ENCODE peak calls at places on chromosomes 1 and 21, in five cellular contexts. One of them, this sample, is unnamed.

GRCh38 chr21:16418211-16418610 is 688.4 kb downstream of the USP25 start:
- DNase-seq in CD8-positive, alpha-beta T cell: no peak
- DNase-seq in CD4-positive, alpha-beta memory T cell: no peak
- DNase-seq in CD8-positive, alpha-beta memory T cell: no peak
- DNase-seq in brain microvascular endothelial cell: no peak
- DNase-seq in this sample: no peak

GRCh38 chr1:187787696-187788095 is 958.9 kb downstream of the PLA2G4A start:
- DNase-seq in brain microvascular endothelial cell: no peak
- DNase-seq in CD8-positive, alpha-beta T cell: no peak
- DNase-seq in CD4-positive, alpha-beta memory T cell: no peak
- DNase-seq in CD8-positive, alpha-beta memory T cell: no peak
- DNase-seq in this sample: no peak

GRCh38 chr1:4767308-4767707 is 112.9 kb downstream of the AJAP1 start:
- DNase-seq in CD8-positive, alpha-beta memory T cell: no peak
- DNase-seq in CD4-positive, alpha-beta memory T cell: no peak
- DNase-seq in CD8-positive, alpha-beta T cell: no peak
- DNase-seq in brain microvascular endothelial cell: no peak
- DNase-seq in this sample: no peak

GRCh38 chr1:165443539-165444289 is 1.2 kb downstream of the RXRG start:
- DNase-seq in CD8-positive, alpha-beta T cell: no peak
- DNase-seq in brain microvascular endothelial cell: no peak
- DNase-seq in CD4-positive, alpha-beta memory T cell: no peak
- DNase-seq in CD8-positive, alpha-beta memory T cell: no peak
- DNase-seq in this sample: no peak

GRCh38 chr1:181144238-181144637 is 55.7 kb downstream of the IER5 start:
- DNase-seq in CD8-positive, alpha-beta memory T cell: no peak
- DNase-seq in brain microvascular endothelial cell: no peak
- DNase-seq in CD4-positive, alpha-beta memory T cell: no peak
- DNase-seq in CD8-positive, alpha-beta T cell: no peak
- DNase-seq in this sample: no peak

GRCh38 chr1:32250893-32251716 is at the start of gene LCK:
- DNase-seq in CD4-positive, alpha-beta memory T cell: peak
- DNase-seq in CD8-positive, alpha-beta memory T cell: peak
- DNase-seq in brain microvascular endothelial cell: no peak
- DNase-seq in CD8-positive, alpha-beta T cell: peak
- DNase-seq in this sample: peak

GRCh38 chr1:184392779-184393522 is 6.1 kb downstream of the C1orf21 start:
- DNase-seq in brain microvascular endothelial cell: no peak
- DNase-seq in CD4-positive, alpha-beta memory T cell: no peak
- DNase-seq in CD8-positive, alpha-beta T cell: no peak
- DNase-seq in CD8-positive, alpha-beta memory T cell: no peak
- DNase-seq in this sample: no peak

GRCh38 chr1:87733421-87733820 is 404.7 kb downstream of the LMO4 start:
- DNase-seq in brain microvascular endothelial cell: no peak
- DNase-seq in CD8-positive, alpha-beta memory T cell: no peak
- DNase-seq in CD4-positive, alpha-beta memory T cell: no peak
- DNase-seq in CD8-positive, alpha-beta T cell: no peak
- DNase-seq in this sample: no peak

GRCh38 chr1:234866007-234866866 is 256.3 kb upstream of the IRF2BP2 start:
- DNase-seq in CD8-positive, alpha-beta memory T cell: no peak
- DNase-seq in CD4-positive, alpha-beta memory T cell: no peak
- DNase-seq in CD8-positive, alpha-beta T cell: no peak
- DNase-seq in brain microvascular endothelial cell: peak
- DNase-seq in this sample: no peak

GRCh38 chr1:167175901-167176300 is 44.8 kb upstream of the POU2F1 start:
- DNase-seq in CD8-positive, alpha-beta memory T cell: no peak
- DNase-seq in CD4-positive, alpha-beta memory T cell: no peak
- DNase-seq in CD8-positive, alpha-beta T cell: no peak
- DNase-seq in brain microvascular endothelial cell: peak
- DNase-seq in this sample: no peak

GRCh38 chr1:215891266-215891665 is 324.2 kb downstream of the KCTD3 start:
- DNase-seq in brain microvascular endothelial cell: no peak
- DNase-seq in CD8-positive, alpha-beta T cell: no peak
- DNase-seq in CD8-positive, alpha-beta memory T cell: no peak
- DNase-seq in CD4-positive, alpha-beta memory T cell: no peak
- DNase-seq in this sample: no peak

GRCh38 chr21:40902993-40903392 is 56.0 kb upstream of the DSCAM start:
- DNase-seq in CD8-positive, alpha-beta T cell: no peak
- DNase-seq in CD8-positive, alpha-beta memory T cell: no peak
- DNase-seq in brain microvascular endothelial cell: no peak
- DNase-seq in CD4-positive, alpha-beta memory T cell: no peak
- DNase-seq in this sample: no peak

GRCh38 chr1:160795951-160796383 is at the start of gene LY9:
- DNase-seq in CD8-positive, alpha-beta T cell: peak
- DNase-seq in CD8-positive, alpha-beta memory T cell: peak
- DNase-seq in brain microvascular endothelial cell: no peak
- DNase-seq in CD4-positive, alpha-beta memory T cell: peak
- DNase-seq in this sample: peak

GRCh38 chr1:89973481-89974127 is 21.3 kb upstream of the ZNF326 start:
- DNase-seq in CD8-positive, alpha-beta memory T cell: no peak
- DNase-seq in CD4-positive, alpha-beta memory T cell: no peak
- DNase-seq in brain microvascular endothelial cell: no peak
- DNase-seq in CD8-positive, alpha-beta T cell: no peak
- DNase-seq in this sample: no peak

GRCh38 chr1:54813479-54814147 is 12.5 kb upstream of the TTC22 start:
- DNase-seq in CD8-positive, alpha-beta T cell: no peak
- DNase-seq in CD4-positive, alpha-beta memory T cell: no peak
- DNase-seq in brain microvascular endothelial cell: no peak
- DNase-seq in CD8-positive, alpha-beta memory T cell: no peak
- DNase-seq in this sample: no peak

GRCh38 chr1:39490596-39491145 is 765 bp upstream of the BMP8A start:
- DNase-seq in brain microvascular endothelial cell: no peak
- DNase-seq in CD8-positive, alpha-beta memory T cell: peak
- DNase-seq in CD4-positive, alpha-beta memory T cell: peak
- DNase-seq in CD8-positive, alpha-beta T cell: peak
- DNase-seq in this sample: no peak
- H3K27ac ChIP-seq in brain microvascular endothelial cell: no peak
- H3K27ac ChIP-seq in CD8-positive, alpha-beta memory T cell: no peak
- H3K27ac ChIP-seq in CD4-positive, alpha-beta memory T cell: no peak
- H3K27ac ChIP-seq in CD8-positive, alpha-beta T cell: no peak
- H3K27ac ChIP-seq in this sample: no peak

GRCh38 chr21:31875424-31876097 is 2.7 kb downstream of the HUNK start:
- DNase-seq in CD4-positive, alpha-beta memory T cell: no peak
- DNase-seq in CD8-positive, alpha-beta memory T cell: no peak
- DNase-seq in CD8-positive, alpha-beta T cell: no peak
- DNase-seq in brain microvascular endothelial cell: no peak
- DNase-seq in this sample: no peak
- H3K4me3 ChIP-seq in CD4-positive, alpha-beta memory T cell: no peak
- H3K4me3 ChIP-seq in CD8-positive, alpha-beta memory T cell: no peak
- H3K4me3 ChIP-seq in CD8-positive, alpha-beta T cell: no peak
- H3K4me3 ChIP-seq in brain microvascular endothelial cell: no peak
- H3K4me3 ChIP-seq in this sample: no peak

GRCh38 chr1:1615256-1616044 is at the start of gene MIB2:
- DNase-seq in CD8-positive, alpha-beta memory T cell: peak
- DNase-seq in CD4-positive, alpha-beta memory T cell: peak
- DNase-seq in brain microvascular endothelial cell: peak
- DNase-seq in CD8-positive, alpha-beta T cell: peak
- DNase-seq in this sample: peak

GRCh38 chr1:1617516-1617915 is 2.2 kb downstream of the MIB2 start:
- DNase-seq in CD8-positive, alpha-beta T cell: peak
- DNase-seq in CD4-positive, alpha-beta memory T cell: no peak
- DNase-seq in CD8-positive, alpha-beta memory T cell: no peak
- DNase-seq in brain microvascular endothelial cell: no peak
- DNase-seq in this sample: no peak

GRCh38 chr1:1616838-1617237 is 1.5 kb downstream of the MIB2 start:
- DNase-seq in CD4-positive, alpha-beta memory T cell: no peak
- DNase-seq in CD8-positive, alpha-beta T cell: no peak
- DNase-seq in brain microvascular endothelial cell: no peak
- DNase-seq in CD8-positive, alpha-beta memory T cell: no peak
- DNase-seq in this sample: no peak

GRCh38 chr1:1614954-1615255 is 395 bp upstream of the MIB2 start:
- DNase-seq in CD4-positive, alpha-beta memory T cell: no peak
- DNase-seq in CD8-positive, alpha-beta memory T cell: no peak
- DNase-seq in CD8-positive, alpha-beta T cell: no peak
- DNase-seq in brain microvascular endothelial cell: no peak
- DNase-seq in this sample: no peak

DNA sequence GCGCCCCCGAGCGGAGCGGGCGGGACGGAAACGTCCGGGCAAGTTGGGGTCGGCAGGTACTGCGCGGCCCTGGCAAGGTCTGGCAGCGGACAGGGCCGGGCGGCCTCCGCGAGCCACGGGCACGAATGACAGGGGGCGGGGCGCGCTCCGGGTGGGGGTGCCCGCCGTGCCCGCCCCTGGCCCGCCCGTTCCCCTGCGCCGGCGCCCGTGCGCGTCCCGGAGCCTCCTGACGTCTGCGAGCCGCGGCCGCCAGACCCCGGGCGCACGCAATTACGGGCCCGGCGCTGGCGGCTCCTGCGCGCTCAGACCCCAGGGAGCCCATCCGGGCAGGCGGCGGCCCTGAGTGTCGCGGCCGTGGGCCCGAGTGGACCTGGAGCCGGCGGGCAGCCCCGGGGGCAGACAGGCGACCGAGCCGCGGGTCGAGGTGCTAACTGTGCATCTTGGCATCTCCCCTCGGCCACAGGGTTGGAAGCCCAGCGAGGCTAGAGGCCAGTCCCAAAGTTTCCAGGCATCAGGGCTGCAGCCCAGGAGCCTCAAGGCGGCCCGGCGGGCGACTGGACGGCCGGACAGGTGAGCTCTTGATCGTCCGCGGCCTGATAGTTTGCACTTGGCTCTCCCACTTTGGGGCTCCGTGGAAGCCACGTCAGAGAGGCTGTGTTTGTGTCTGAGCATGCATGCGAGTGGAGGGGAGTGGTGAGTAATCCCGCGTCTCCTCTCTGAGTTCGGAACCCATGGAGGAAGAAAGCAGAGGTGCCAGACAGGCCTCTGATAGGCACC is 933 bp downstream of the MIB2 start:
- DNase-seq in brain microvascular endothelial cell: no peak
- DNase-seq in CD4-positive, alpha-beta memory T cell: peak
- DNase-seq in CD8-positive, alpha-beta T cell: peak
- DNase-seq in CD8-positive, alpha-beta memory T cell: no peak
- DNase-seq in this sample: peak
- H3K27ac ChIP-seq in brain microvascular endothelial cell: peak
- H3K27ac ChIP-seq in CD4-positive, alpha-beta memory T cell: peak
- H3K27ac ChIP-seq in CD8-positive, alpha-beta T cell: peak
- H3K27ac ChIP-seq in CD8-positive, alpha-beta memory T cell: peak
- H3K27ac ChIP-seq in this sample: peak

DNA sequence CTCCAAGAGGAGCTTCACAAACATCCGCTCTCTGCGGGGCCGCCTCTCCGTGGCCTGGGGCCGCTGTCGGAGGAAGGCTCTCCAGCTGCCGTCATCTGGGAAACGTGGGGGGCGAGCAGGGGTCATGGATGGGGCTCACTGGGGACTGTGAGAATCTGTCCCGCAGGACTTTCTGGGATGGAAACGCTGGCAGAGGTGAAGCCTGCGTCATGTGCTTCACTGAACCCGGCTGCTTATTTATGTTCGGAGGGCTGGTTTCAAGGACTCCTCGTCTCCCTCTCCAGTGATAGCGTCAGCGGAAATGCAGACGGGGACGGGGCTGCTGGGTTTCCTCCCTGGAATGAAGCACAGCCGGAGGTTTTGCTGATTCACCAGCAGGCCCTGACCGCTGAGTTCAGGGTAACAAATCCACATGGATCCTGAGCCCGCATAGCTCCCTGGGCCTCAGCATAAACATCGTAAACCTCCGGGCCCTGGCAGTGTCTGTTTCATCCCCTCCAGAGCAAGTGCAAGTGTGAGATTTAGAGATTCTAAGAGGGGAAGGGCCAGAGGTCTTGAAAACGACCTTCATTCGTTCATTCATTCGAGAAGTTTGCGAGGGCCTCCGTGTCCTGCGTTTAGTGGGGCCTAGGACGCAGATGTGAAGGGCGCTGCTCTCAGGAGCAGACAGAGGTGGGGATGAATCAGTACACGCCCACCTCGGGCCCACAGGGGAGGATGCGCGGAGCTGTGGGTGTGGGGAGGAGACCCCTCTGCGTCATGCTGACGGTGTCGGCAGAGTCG is 7.0 kb upstream of the POFUT2 start:
- DNase-seq in CD8-positive, alpha-beta memory T cell: no peak
- DNase-seq in brain microvascular endothelial cell: peak
- DNase-seq in CD4-positive, alpha-beta memory T cell: no peak
- DNase-seq in CD8-positive, alpha-beta T cell: no peak
- DNase-seq in this sample: no peak
- H3K4me3 ChIP-seq in CD8-positive, alpha-beta memory T cell: no peak
- H3K4me3 ChIP-seq in brain microvascular endothelial cell: peak
- H3K4me3 ChIP-seq in CD4-positive, alpha-beta memory T cell: no peak
- H3K4me3 ChIP-seq in CD8-positive, alpha-beta T cell: no peak
- H3K4me3 ChIP-seq in this sample: no peak

GRCh38 chr1:48472747-48473146 is 743 bp upstream of the SPATA6 start:
- DNase-seq in brain microvascular endothelial cell: no peak
- DNase-seq in CD4-positive, alpha-beta memory T cell: no peak
- DNase-seq in CD8-positive, alpha-beta memory T cell: no peak
- DNase-seq in CD8-positive, alpha-beta T cell: no peak
- DNase-seq in this sample: no peak
- H3K27ac ChIP-seq in brain microvascular endothelial cell: peak
- H3K27ac ChIP-seq in CD4-positive, alpha-beta memory T cell: peak
- H3K27ac ChIP-seq in CD8-positive, alpha-beta memory T cell: no peak
- H3K27ac ChIP-seq in CD8-positive, alpha-beta T cell: no peak
- H3K27ac ChIP-seq in this sample: peak

GRCh38 chr1:21779613-21780521 is 3.1 kb downstream of the USP48 start:
- DNase-seq in brain microvascular endothelial cell: no peak
- DNase-seq in CD8-positive, alpha-beta memory T cell: no peak
- DNase-seq in CD8-positive, alpha-beta T cell: no peak
- DNase-seq in CD4-positive, alpha-beta memory T cell: no peak
- DNase-seq in this sample: no peak
- H3K4me3 ChIP-seq in brain microvascular endothelial cell: no peak
- H3K4me3 ChIP-seq in CD8-positive, alpha-beta memory T cell: no peak
- H3K4me3 ChIP-seq in CD8-positive, alpha-beta T cell: no peak
- H3K4me3 ChIP-seq in CD4-positive, alpha-beta memory T cell: no peak
- H3K4me3 ChIP-seq in this sample: peak

DNA sequence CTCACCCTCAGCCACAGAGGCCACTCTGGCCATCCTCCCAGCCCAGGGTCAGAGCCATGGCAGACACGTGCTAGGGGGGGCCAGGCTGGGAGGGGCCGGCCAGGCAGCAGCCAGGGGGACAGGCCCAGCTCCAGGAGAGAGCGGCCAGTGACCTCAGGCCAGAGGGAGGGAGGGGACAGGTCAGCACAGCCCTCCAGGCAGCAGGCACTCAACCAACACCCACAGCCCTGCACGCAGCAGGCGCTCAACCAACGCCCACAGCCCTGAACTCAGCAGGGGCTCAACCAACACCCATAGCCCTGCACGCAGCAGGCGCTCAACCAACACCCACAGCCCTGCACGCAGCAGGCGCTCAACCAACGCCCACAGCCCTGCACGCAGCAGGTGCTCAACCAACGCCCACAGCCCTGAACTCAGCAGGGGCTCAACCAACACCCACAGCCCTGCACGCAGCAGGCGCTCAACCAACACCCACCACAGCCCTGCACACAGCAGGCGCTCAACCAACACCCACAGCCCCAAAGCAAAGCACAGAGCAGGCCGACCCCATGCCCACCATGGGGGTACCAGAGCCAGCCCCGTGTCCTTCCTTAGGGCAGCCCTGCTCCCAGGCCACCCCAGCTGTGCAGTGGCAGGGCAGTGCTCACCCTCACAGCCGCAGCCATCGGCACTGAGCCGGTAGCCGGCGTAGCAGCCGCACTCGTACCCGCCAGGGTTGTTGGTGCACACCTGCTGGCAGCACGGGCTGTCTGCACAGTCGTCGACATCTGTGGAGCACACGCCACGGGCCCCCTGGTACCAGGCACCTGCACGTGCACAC is 55.9 kb downstream of the ARHGEF16 start:
- DNase-seq in CD8-positive, alpha-beta memory T cell: no peak
- DNase-seq in brain microvascular endothelial cell: no peak
- DNase-seq in CD8-positive, alpha-beta T cell: no peak
- DNase-seq in CD4-positive, alpha-beta memory T cell: no peak
- DNase-seq in this sample: no peak
- H3K27ac ChIP-seq in CD8-positive, alpha-beta memory T cell: no peak
- H3K27ac ChIP-seq in brain microvascular endothelial cell: no peak
- H3K27ac ChIP-seq in CD8-positive, alpha-beta T cell: no peak
- H3K27ac ChIP-seq in CD4-positive, alpha-beta memory T cell: no peak
- H3K27ac ChIP-seq in this sample: no peak